ENCODE peak calls at places on chromosomes 7 and 10, in seven cellular contexts. J is neural progenitor cell; Y is naive thymus-derived CD4-positive, alpha-beta T cell; L is kidney epithelial cell; E is endothelial cell of umbilical vein; S is K562; Z is fibroblast of lung. I is an unnamed sample. For H3K27me3, the result is how much of the 10 kb centered on the place peaks cover.

GRCh38 chr10:69372126-69372980 is 44.4 kb downstream of the TACR2 start:
- DNase-seq in E (no peak), Y (no peak), J (no peak), Z (no peak), S (no peak), L (no peak), I (peak)

GRCh38 chr10:93567277-93568104 is 1.0 kb downstream of the FFAR4 start:
- DNase-seq in Y (no peak), S (no peak), E (no peak), L (no peak), Z (no peak), J (no peak), I (no peak)

GRCh38 chr10:51014680-51015425 is 59.4 kb upstream of the PRKG1 start:
- DNase-seq in Y (no peak), L (no peak), E (no peak), J (no peak), Z (peak), S (no peak), I (no peak)

GRCh38 chr7:105751054-105751453 is 125.3 kb downstream of the ATXN7L1 start:
- DNase-seq in L (no peak), Y (no peak), S (no peak), J (no peak), E (no peak), Z (no peak), I (no peak)

GRCh38 chr7:152636436-152636835 is 39.5 kb downstream of the XRCC2 start:
- DNase-seq in Y (no peak), E (no peak), S (no peak), J (no peak), Z (peak), L (no peak), I (no peak)

GRCh38 chr10:132306951-132307751 is 599 bp downstream of the STK32C start:
- DNase-seq in L (no peak), Z (peak), Y (peak), E (no peak), J (peak), S (no peak), I (peak)

GRCh38 chr10:75553550-75553949 is 122.1 kb downstream of the LRMDA start:
- DNase-seq in Y (no peak), E (no peak), S (no peak), Z (no peak), J (no peak), L (no peak), I (no peak)

GRCh38 chr10:24844742-24845141 is 107.7 kb downstream of the PRTFDC1 start:
- DNase-seq in J (no peak), L (no peak), Y (no peak), E (no peak), S (no peak), Z (no peak), I (no peak)

GRCh38 chr10:117075064-117075463 is 63.0 kb downstream of the VAX1 start:
- DNase-seq in E (no peak), S (no peak), L (no peak), Z (no peak), Y (no peak), J (no peak), I (peak)

GRCh38 chr10:96334888-96335526 is 23.8 kb downstream of the OPALIN start:
- DNase-seq in E (peak), Y (no peak), L (no peak), J (peak), S (peak), Z (peak), I (peak)

GRCh38 chr7:55555160-55555559 is 17.1 kb downstream of the VOPP1 start:
- DNase-seq in L (no peak), E (no peak), Z (no peak), J (no peak), S (no peak), Y (no peak), I (no peak)

GRCh38 chr7:55556492-55556891 is 15.8 kb downstream of the VOPP1 start:
- DNase-seq in S (no peak), Y (no peak), L (no peak), Z (no peak), E (no peak), J (no peak), I (no peak)

GRCh38 chr7:55557666-55558188 is 14.6 kb downstream of the VOPP1 start:
- DNase-seq in E (no peak), L (no peak), S (peak), Z (no peak), J (no peak), Y (no peak), I (no peak)

GRCh38 chr7:55554055-55554454 is 18.2 kb downstream of the VOPP1 start:
- DNase-seq in L (no peak), E (peak), S (peak), J (no peak), Z (no peak), Y (no peak), I (no peak)

GRCh38 chr7:55556031-55556430 is 16.3 kb downstream of the VOPP1 start:
- DNase-seq in Y (no peak), Z (no peak), S (no peak), E (no peak), L (no peak), J (no peak), I (no peak)
- H3K4me3 ChIP-seq in Y (no peak), Z (no peak), S (no peak), E (no peak), L (no peak), J (no peak), I (no peak)

GRCh38 chr10:19785366-19785765 is 30.9 kb upstream of the PLXDC2 start:
- DNase-seq in E (no peak), Y (no peak), S (no peak), Z (no peak), L (no peak), J (no peak), I (peak)
- H3K27me3 ChIP-seq in E (under half), Y (under half), S (under half), Z (under half), L (under half), J (under half), I (under half)

GRCh38 chr10:5447611-5448071 is 35.3 kb downstream of the NET1 start:
- DNase-seq in E (peak), L (no peak), J (peak), Z (no peak), Y (peak), S (no peak), I (peak)

GRCh38 chr10:5449823-5450222 is 37.5 kb downstream of the NET1 start:
- DNase-seq in Y (no peak), L (no peak), S (peak), E (peak), Z (peak), J (peak), I (peak)

GRCh38 chr10:5447071-5447470 is 34.7 kb downstream of the NET1 start:
- DNase-seq in Z (peak), E (peak), J (no peak), Y (no peak), S (no peak), L (no peak), I (peak)

GRCh38 chr10:5449227-5449626 is 36.9 kb downstream of the NET1 start:
- DNase-seq in Y (no peak), E (peak), L (no peak), S (no peak), Z (no peak), J (no peak), I (no peak)

DNA sequence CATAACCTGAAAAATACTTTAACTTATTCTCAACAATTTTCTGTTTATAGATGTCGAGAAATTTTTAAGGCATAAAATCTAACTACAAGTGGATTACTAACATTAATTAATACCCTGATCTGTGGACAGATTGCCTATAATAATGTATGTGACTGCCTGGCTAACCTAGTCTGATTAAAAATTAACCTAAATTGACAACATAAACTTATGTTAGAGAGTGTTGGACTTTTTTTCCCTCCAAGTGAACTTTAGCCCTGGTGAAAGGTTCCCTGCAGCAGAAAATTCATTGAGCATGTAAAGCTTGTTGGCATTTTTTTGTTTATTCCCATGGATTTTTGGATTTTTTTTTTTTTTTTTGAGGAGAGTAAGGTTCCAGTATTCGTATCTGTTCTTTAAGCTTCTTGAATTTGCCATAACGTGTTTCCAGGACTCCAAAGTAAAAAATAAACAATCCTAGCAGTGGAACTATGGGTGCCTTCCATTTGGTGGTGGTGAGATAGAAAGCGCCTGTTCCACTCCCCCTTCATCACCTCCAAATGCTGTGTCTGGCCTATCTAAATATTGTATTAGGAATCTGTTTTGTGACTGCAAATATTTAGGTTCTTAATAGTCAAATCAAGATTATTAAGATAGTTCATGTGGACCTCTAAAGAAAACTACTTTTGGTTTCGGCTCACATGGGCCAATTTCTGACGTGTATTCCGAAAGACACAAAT is 36.1 kb downstream of the NET1 start:
- DNase-seq in Y (no peak), S (no peak), E (peak), J (no peak), Z (no peak), L (no peak), I (no peak)
- H3K4me3 ChIP-seq in Y (peak), S (peak), E (peak), J (peak), Z (peak), L (peak), I (peak)

GRCh38 chr7:128917061-128917460 is 6.6 kb upstream of the KCP start:
- DNase-seq in Y (no peak), L (no peak), S (no peak), J (no peak), E (no peak), Z (no peak), I (no peak)

GRCh38 chr7:128915841-128916642 is 5.5 kb upstream of the KCP start:
- DNase-seq in L (no peak), Y (no peak), Z (no peak), S (no peak), J (no peak), E (no peak), I (no peak)

GRCh38 chr7:128918266-128918665 is 7.8 kb upstream of the KCP start:
- DNase-seq in Y (no peak), E (no peak), J (no peak), L (no peak), S (no peak), Z (no peak), I (no peak)

GRCh38 chr7:128915271-128915819 is 4.8 kb upstream of the KCP start:
- DNase-seq in E (no peak), Z (no peak), L (no peak), S (no peak), Y (no peak), J (peak), I (no peak)

DNA sequence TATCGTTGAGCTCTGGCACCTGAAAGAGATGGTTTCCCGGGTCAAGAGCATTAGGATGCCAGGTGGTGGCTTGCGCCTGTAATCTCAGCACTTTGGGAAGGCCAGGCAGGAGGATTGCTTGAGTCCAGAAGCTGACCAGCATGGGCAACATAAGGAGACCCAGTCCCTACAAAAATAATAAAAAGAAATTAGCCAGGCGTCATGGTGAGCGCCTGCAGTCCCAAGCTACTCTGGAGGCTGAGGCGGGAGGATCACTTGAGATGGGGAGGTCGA is 6.1 kb upstream of the KCP start:
- DNase-seq in E (no peak), J (no peak), Z (no peak), S (no peak), Y (no peak), L (no peak), I (no peak)
- H3K27me3 ChIP-seq in E (half or more), J (half or more), Z (under half), S (half or more), Y (under half), L (half or more), I (under half)

GRCh38 chr7:69438584-69438983 is 159.7 kb upstream of the AUTS2 start:
- DNase-seq in J (no peak), Z (no peak), S (no peak), E (no peak), Y (no peak), L (no peak), I (no peak)
- H3K4me3 ChIP-seq in J (no peak), Z (no peak), S (no peak), E (no peak), Y (no peak), L (no peak), I (no peak)